ENCODE peak calls at places on chromosomes 1 and 21, in seven cellular contexts. V, P, K, I, H, C and L are unnamed samples.

GRCh38 chr21:44378646-44379581 is 25.5 kb downstream of the TRPM2 start:
- DNase-seq in V (no peak), P (peak), K (no peak), I (no peak), H (no peak), C (no peak), L (peak)

GRCh38 chr1:117652421-117652820 is 46.6 kb downstream of the TENT5C start:
- DNase-seq in V (no peak), P (no peak), K (no peak), I (no peak), H (no peak), C (no peak), L (no peak)

GRCh38 chr1:33930346-33931114 is 66.7 kb downstream of the HMGB4 start:
- DNase-seq in V (no peak), P (no peak), K (no peak), I (no peak), H (no peak), C (no peak), L (no peak)

GRCh38 chr21:35011681-35012080 is 37.4 kb downstream of the RUNX1 start:
- DNase-seq in V (no peak), P (no peak), K (no peak), I (no peak), H (no peak), C (no peak), L (no peak)

GRCh38 chr1:221718391-221719277 is 23.3 kb downstream of the DUSP10 start:
- DNase-seq in V (no peak), P (no peak), K (no peak), I (no peak), H (no peak), C (no peak), L (no peak)

GRCh38 chr1:204571631-204572030 is 55.4 kb downstream of the MDM4 start:
- DNase-seq in V (no peak), P (no peak), K (no peak), I (no peak), H (no peak), C (no peak), L (no peak)

GRCh38 chr21:38293113-38293512 is 36.3 kb downstream of the KCNJ15 start:
- DNase-seq in V (no peak), P (no peak), K (no peak), I (no peak), H (no peak), C (no peak), L (no peak)

GRCh38 chr1:221203224-221204054 is 324.2 kb downstream of the HLX start:
- DNase-seq in V (peak), P (peak), K (peak), I (peak), H (peak), C (peak), L (peak)

GRCh38 chr1:169117599-169117998 is 11.1 kb downstream of the ATP1B1 start:
- DNase-seq in V (no peak), P (no peak), K (no peak), I (no peak), H (no peak), C (no peak), L (no peak)

GRCh38 chr1:22529901-22530621 is 33.2 kb upstream of the EPHA8 start:
- DNase-seq in V (peak), P (no peak), K (peak), I (no peak), H (peak), C (no peak), L (peak)

GRCh38 chr1:192877283-192877886 is 68.5 kb downstream of the RGS2 start:
- DNase-seq in V (no peak), P (no peak), K (no peak), I (no peak), H (no peak), C (no peak), L (no peak)

DNA sequence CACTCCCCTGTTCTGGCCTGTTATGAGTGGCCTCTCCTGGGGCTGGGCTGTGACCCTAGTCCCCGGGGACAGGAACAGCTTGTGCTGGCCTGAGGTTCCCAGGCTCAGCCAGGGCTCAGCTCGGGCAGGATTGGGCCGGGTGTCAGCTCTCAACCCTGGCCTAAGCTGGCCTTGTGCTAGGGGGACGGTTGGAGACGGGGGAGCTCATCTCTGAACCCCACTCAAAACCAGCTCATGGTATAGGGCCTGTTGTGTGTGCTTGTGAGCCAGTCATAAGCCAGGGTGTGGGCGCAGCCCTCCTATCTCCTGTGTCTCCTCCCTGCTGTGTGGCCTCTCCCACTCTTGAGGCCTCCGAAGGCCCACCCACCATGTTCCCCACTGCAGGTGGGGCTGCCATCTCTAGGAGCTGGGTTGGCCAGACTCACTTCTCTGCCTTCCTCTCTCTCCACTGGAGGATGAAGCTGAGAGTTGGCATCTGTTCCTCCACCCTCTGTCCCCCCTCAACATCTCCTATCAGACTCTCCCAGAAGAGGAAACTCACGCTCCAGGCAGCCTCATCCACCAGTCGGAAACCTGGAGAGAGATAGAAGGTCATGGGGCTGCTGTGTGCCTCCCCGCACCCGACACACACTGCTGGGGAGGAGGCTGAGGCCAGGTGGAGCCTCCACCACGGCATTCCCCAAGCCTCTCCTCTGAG is 1.3 kb downstream of the PEAR1 start:
- DNase-seq in V (peak), P (peak), K (no peak), I (no peak), H (peak), C (peak), L (no peak)
- H3K4me3 ChIP-seq in V (peak), P (peak), K (peak), I (peak), H (peak), C (peak), L (peak)

DNA sequence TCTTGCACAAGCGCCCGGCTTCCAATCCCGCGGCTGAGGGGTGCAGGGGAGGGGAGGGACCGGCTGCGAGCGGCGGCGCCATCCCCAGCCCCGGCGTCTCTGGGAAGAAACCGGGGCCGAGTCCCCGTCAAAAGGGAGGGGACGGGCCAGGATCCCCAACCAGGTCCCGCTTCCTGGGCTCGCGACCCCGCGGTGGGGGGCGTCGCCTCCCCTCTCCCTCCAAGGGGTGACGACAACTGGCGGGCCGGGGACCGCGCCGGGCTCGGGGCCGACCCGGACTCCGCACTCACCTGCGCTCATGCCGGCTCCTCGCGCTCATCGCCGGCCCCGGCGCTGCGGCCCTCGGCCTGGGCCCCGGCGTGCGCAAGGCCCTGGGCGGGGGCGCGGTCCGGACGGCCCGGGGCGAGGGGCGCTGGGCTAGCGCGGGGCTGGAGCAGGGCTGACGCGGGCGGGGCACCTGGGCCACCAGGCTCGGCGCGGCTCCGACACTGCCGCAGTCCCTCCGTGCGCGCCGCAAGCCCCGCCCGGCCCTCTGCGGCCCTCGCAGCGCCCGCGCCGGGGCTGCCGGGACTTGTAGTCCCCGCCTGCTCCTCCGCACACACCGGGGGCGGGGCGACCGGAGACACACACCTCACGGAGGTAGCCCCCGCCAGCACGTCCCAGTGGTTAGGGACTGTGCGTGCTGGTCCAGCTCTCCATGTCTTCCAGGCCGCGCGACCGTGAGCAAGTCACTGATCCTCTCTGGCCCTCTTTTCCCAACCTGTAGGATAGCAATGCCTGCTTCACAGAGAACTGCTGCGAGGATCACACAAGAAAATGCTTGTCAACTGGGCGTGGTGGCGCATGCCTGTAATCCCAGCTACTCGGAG is at the start of gene ATP13A2:
- DNase-seq in V (peak), P (peak), K (peak), I (peak), H (peak), C (peak), L (peak)
- H3K27ac ChIP-seq in V (peak), P (peak), K (peak), I (peak), H (peak), C (peak), L (peak)

DNA sequence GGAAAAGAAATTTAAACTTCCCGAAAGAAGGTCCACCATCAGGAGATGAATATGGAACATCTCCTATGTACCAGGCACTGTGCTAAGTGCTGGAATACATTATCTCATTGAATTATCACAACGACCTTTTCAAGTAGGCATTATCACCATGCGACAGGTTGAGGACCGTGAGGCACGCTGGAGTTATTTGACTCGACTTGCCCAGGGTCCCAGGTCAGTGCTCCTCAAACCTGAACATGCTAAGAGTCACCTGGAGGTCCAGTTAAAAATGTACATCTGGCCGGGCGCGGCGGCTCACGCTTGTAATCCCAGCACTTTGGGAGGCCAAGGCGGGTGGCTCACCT is 15.9 kb upstream of the AGTRAP start:
- DNase-seq in V (no peak), P (no peak), K (no peak), I (no peak), H (no peak), C (no peak), L (no peak)
- H3K4me3 ChIP-seq in V (peak), P (peak), K (no peak), I (peak), H (peak), C (no peak), L (peak)

GRCh38 chr1:3353901-3354300 is 100.6 kb upstream of the ARHGEF16 start:
- DNase-seq in V (no peak), P (no peak), K (no peak), I (no peak), H (no peak), C (no peak), L (no peak)

GRCh38 chr1:3355089-3355488 is 99.4 kb upstream of the ARHGEF16 start:
- DNase-seq in V (no peak), P (no peak), K (no peak), I (no peak), H (no peak), C (no peak), L (no peak)

GRCh38 chr1:3352084-3352951 is 102.1 kb upstream of the ARHGEF16 start:
- DNase-seq in V (peak), P (no peak), K (peak), I (no peak), H (peak), C (no peak), L (no peak)

GRCh38 chr1:3351300-3352083 is 103.0 kb upstream of the ARHGEF16 start:
- DNase-seq in V (no peak), P (no peak), K (no peak), I (no peak), H (no peak), C (no peak), L (no peak)

DNA sequence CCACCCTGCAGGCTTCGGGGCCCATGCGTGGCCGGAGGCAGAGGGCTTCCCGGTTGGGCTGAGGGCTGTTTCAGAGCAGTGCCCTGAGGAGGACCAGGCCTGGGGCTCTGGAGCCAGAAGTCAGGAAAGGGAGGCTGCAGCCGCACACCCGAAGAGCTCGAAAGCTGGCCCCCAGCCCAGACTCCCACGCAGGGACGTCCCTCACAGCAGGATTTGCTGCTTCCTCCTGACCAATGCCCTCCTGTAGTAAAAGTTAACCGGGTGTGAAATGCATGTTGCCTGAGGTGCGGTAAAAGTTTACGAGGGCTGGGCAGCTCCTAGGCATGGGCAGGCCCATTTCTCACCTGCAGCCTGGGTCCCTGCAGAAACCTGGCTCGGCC is 101.5 kb upstream of the ARHGEF16 start:
- DNase-seq in V (no peak), P (no peak), K (peak), I (no peak), H (peak), C (no peak), L (no peak)
- H3K27ac ChIP-seq in V (peak), P (no peak), K (peak), I (peak), H (peak), C (peak), L (no peak)

DNA sequence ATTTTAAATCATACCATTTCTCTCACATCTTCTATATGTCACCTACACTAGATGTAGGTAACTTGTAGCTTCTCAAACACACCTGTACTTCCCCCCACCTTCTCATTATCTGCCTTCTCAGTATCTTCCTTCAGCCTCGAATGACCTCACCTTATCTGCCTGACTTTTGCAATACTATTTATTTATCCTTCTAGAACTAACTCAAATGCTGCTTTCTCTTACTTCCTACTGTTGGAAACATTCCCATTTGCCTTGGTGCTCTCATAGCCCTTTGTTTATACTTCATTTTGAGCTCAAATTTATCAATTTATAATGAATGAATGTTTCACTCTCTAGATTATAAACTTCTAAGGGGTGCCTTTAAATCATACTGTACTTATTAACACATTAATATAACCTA is 50.4 kb upstream of the KIAA1614 start:
- DNase-seq in V (no peak), P (no peak), K (no peak), I (no peak), H (no peak), C (no peak), L (no peak)
- H3K4me3 ChIP-seq in V (no peak), P (no peak), K (no peak), I (no peak), H (no peak), C (no peak), L (no peak)